ENCODE peak calls at places on chromosomes 7 and 10, in ten cellular contexts. N is CD4-positive, alpha-beta T cell; S is BJ; G is NCI-H2081; Z is left ventricle myocardium inferior; P is posterior vena cava; O is activated T-cell treated with anti-CD3 and anti-CD28 coated beads for 48 hours; X is OCI-M1; B is GM12865; M is WTC11. C is an unnamed sample.

GRCh38 chr10:126979311-126979710 is 74.1 kb downstream of the DOCK1 start:
- DNase-seq in N (no peak), S (no peak), G (no peak), Z (no peak), P (no peak), O (no peak), X (no peak), B (no peak), M (no peak), C (no peak)

GRCh38 chr7:138235207-138235606 is 158.9 kb downstream of the AKR1D1 start:
- DNase-seq in N (no peak), S (no peak), G (no peak), Z (no peak), P (no peak), O (no peak), X (no peak), B (no peak), M (no peak), C (no peak)

GRCh38 chr7:21361413-21362130 is 66.3 kb upstream of the SP4 start:
- DNase-seq in N (no peak), S (no peak), G (no peak), Z (no peak), P (no peak), O (no peak), X (peak), B (peak), M (no peak), C (no peak)

GRCh38 chr7:92882760-92883159 is 46.4 kb upstream of the CDK6 start:
- DNase-seq in N (no peak), S (no peak), G (no peak), Z (no peak), P (no peak), O (no peak), X (no peak), B (no peak), M (no peak), C (no peak)

GRCh38 chr10:63521389-63522128 is at the start of gene REEP3:
- DNase-seq in N (peak), S (no peak), G (peak), Z (peak), P (peak), O (peak), X (peak), B (peak), M (peak), C (peak)

GRCh38 chr7:91198371-91198770 is 65.9 kb upstream of the FZD1 start:
- DNase-seq in N (no peak), S (no peak), G (no peak), Z (no peak), P (no peak), O (no peak), X (no peak), B (no peak), M (no peak), C (no peak)

GRCh38 chr7:71120096-71120495 is 11.8 kb upstream of the GALNT17 start:
- DNase-seq in N (no peak), S (no peak), G (no peak), Z (no peak), P (no peak), O (no peak), X (no peak), B (no peak), M (no peak), C (no peak)

GRCh38 chr7:98881561-98882315 is 3.4 kb downstream of the TRRAP start:
- DNase-seq in N (no peak), S (no peak), G (no peak), Z (no peak), P (no peak), O (no peak), X (no peak), B (no peak), M (no peak), C (no peak)

GRCh38 chr10:24887855-24888231 is 64.6 kb downstream of the PRTFDC1 start:
- DNase-seq in N (no peak), S (no peak), G (no peak), Z (no peak), P (no peak), O (no peak), X (no peak), B (no peak), M (no peak), C (no peak)

C was measured in effector CD8-positive, alpha-beta T cell.